ENCODE peak calls at places on chromosomes 6 and 20, in four cellular contexts. T, W, R and S are unnamed samples.

GRCh38 chr6:31614674-31615578 is at the start of gene AIF1:
- DNase-seq in T (no peak), R (peak; percentile 53), W (no peak), S (no peak)

GRCh38 chr6:129089357-129089756 is 206.4 kb downstream of the LAMA2 start:
- DNase-seq in W (no peak), T (no peak), R (no peak), S (no peak)

GRCh38 chr6:117616971-117617765 is 14.9 kb upstream of the GOPC start:
- DNase-seq in R (no peak), T (no peak), W (no peak), S (no peak)

GRCh38 chr6:1613631-1614447 is 4.1 kb downstream of the FOXC1 start:
- DNase-seq in R (no peak), W (no peak), T (no peak), S (peak; percentile 80)

GRCh38 chr20:5065489-5066383 is 54.0 kb downstream of the PCNA start:
- DNase-seq in T (peak; percentile 92), W (no peak), R (peak; percentile 84), S (no peak)

GRCh38 chr20:10469599-10469998 is 34.5 kb downstream of the SLX4IP start:
- DNase-seq in T (peak; percentile 76), R (peak; percentile 77), W (no peak), S (no peak)

GRCh38 chr6:31829633-31830492 is 2.3 kb downstream of the HSPA1B start:
- DNase-seq in T (no peak), W (no peak), R (no peak), S (no peak)

GRCh38 chr6:143595256-143596036 is 82.3 kb upstream of the PHACTR2 start:
- DNase-seq in T (no peak), R (no peak), W (no peak), S (no peak)

GRCh38 chr6:77136086-77136485 is 327.2 kb downstream of the HTR1B start:
- DNase-seq in W (no peak), R (no peak), T (no peak), S (no peak)

GRCh38 chr6:107822154-107823046 is 1.7 kb downstream of the SCML4 start:
- DNase-seq in T (no peak), W (no peak), R (no peak), S (no peak)

GRCh38 chr20:21808863-21809664 is 103.6 kb downstream of the PAX1 start:
- DNase-seq in T (peak; percentile 66), W (peak; percentile 71), R (peak; percentile 31), S (peak; percentile 89)

GRCh38 chr20:44730441-44730840 is 15.2 kb upstream of the KCNK15 start:
- DNase-seq in T (no peak), W (no peak), R (no peak), S (no peak)

GRCh38 chr6:19159087-19159486 is 678.1 kb upstream of the ID4 start:
- DNase-seq in W (no peak), T (no peak), R (no peak), S (no peak)

GRCh38 chr6:116512155-116512559 is 718 bp downstream of the CALHM5 start:
- DNase-seq in R (no peak), T (no peak), W (no peak), S (no peak)

GRCh38 chr6:42532038-42532669 is 31.7 kb upstream of the UBR2 start:
- DNase-seq in W (peak; percentile 77), T (peak; percentile 54), R (peak; percentile 64), S (no peak)

GRCh38 chr6:142013286-142013685 is 119.4 kb upstream of the GJE1 start:
- DNase-seq in W (no peak), R (no peak), T (peak; percentile 15), S (no peak)

GRCh38 chr6:79713701-79714322 is 82.7 kb downstream of the SH3BGRL2 start:
- DNase-seq in T (peak; percentile 1), W (peak; percentile 51), R (peak; percentile 54), S (peak; percentile 54)

DNA sequence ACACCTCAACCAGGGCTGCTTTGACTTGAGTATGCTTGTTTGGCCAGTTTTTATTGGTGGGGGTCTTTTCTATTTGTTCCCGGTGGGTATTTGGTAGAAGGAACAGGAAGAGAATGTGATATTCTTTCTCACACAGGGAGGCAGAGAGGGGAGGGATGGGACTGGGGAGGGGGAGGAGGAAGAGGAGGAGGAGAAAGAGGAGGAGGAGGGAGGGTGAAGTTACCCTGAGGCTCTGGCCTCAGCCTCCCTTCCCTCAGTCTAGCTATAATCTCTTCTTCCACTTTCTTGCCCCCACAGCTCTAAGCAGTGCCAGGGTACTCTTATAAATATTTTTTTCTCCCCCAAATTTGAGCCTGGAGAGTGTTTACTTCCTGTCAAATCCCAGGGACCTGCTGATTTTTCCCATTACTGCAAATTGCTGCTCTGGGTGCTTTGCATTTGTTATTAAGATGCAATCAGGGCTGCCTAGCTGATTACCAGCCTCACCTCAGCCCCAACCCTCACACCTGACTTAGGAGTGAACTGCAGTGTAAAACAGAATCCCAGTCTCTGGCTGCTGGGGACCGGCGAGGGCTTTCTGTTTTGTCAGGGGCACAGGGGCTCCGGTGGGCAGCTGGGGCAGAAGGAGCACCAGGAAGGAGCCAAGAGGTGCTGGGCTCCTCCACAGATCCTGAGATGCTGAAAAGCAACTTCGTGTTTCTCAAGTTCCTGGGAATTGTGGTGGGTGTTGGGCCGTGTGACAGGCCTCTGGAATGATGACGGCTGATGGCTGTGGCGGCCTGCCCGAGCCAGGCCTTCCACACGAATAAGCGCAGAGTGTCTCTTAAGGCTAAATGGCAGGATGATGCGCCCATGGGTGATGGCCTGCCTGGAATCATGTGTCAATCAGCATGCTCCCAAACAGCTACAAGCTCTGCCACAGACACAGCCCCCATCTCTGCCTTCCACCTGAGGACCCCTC is 141.4 kb downstream of the CD83 start:
- DNase-seq in R (no peak), W (no peak), T (no peak), S (no peak)
- TF ChIP-seq JUN in R (no peak), W (no peak), T (no peak), S (no peak)

DNA sequence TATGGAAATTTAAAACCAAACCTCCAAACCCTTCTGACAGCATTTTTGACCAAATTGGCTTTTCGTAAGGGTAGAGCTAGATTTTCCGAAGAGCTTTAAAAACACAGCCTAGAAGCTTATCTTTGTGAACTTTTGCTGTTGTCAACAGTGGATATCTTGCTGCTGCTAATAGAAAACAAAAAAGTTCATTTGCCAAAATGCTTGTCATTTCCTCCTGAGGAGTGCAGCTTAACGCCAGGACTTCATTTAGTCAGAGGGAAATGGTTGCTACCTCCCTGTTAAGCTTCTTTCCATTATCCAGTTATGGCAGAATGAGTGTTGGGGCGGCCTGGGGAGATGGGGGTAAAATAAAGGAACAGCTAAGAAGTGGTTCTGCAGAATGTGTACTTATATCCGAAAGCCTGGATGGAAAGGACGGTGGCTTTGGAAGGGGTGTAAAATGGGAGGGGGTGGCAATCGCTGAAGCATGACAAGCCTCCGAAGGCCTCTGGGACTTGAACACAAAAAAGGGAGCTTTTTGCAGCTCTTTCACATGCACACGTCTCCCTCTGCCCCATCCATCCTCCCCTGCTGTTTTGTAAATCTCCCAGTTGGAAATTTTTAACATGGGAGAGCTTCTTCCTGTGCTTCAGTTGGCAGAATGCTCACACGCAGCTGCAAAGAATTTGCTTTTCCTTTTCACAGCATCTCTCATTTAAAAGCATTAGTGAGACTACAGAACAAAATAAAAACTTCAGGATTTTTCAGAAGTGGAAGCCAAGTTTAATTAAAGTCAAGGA is 22.4 kb downstream of the JARID2 start:
- DNase-seq in W (no peak), R (no peak), T (no peak), S (peak; percentile 33)
- TF ChIP-seq HMGXB4 in W (no peak), R (no peak), T (no peak), S (no peak)

GRCh38 chr20:46260480-46260879 is 47.8 kb downstream of the CDH22 start:
- DNase-seq in W (no peak), T (no peak), R (no peak), S (no peak)

GRCh38 chr20:46257887-46258286 is 50.4 kb downstream of the CDH22 start:
- DNase-seq in W (no peak), R (no peak), T (no peak), S (no peak)

GRCh38 chr20:46261456-46262253 is 46.6 kb downstream of the CDH22 start:
- DNase-seq in T (no peak), W (no peak), R (no peak), S (no peak)

GRCh38 chr20:46260936-46261454 is 47.3 kb downstream of the CDH22 start:
- DNase-seq in W (no peak), R (no peak), T (no peak), S (no peak)

DNA sequence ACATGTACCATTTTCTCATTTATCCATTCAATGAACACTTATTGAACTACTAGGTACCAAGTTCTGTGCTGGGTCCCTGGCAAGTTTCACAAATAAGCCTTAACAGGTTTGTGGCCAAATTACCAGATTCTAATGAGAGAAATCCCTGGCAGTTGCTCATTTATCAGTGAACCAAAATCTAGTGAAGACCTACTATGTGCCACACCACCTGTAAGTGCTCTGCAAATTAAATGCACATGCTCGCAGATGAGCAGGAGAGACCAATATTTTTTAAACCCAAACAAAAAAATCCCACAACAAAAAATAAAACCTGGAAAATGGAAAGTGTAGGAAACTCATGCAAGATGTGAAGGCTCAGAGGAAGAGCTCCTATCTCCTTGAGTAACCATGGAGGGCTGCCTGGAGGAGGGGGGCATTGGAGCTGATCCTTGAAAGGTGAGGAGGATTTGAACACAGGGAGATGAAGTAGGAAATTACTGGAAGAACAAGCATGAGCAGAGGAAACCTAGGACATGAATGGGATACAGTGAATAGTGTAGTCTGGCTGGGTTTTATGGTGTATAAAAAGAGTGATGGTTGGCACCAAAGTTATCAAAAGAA is 48.9 kb downstream of the CDH22 start:
- DNase-seq in W (no peak), T (no peak), R (no peak), S (no peak)
- TF ChIP-seq JUN in W (no peak), T (no peak), R (no peak), S (no peak)

GRCh38 chr6:32943864-32944263 is 3.0 kb upstream of the HLA-DMB start:
- DNase-seq in W (no peak), T (no peak), R (no peak), S (no peak)

GRCh38 chr6:32942555-32942954 is 1.7 kb upstream of the HLA-DMB start:
- DNase-seq in W (no peak), T (no peak), R (no peak), S (no peak)

GRCh38 chr6:32944265-32944664 is 3.4 kb upstream of the HLA-DMB start:
- DNase-seq in W (no peak), R (no peak), T (no peak), S (no peak)

GRCh38 chr6:32940656-32941411 is at the start of gene HLA-DMB:
- DNase-seq in W (no peak), T (peak; percentile 87), R (peak; percentile 49), S (peak; percentile 23)

DNA sequence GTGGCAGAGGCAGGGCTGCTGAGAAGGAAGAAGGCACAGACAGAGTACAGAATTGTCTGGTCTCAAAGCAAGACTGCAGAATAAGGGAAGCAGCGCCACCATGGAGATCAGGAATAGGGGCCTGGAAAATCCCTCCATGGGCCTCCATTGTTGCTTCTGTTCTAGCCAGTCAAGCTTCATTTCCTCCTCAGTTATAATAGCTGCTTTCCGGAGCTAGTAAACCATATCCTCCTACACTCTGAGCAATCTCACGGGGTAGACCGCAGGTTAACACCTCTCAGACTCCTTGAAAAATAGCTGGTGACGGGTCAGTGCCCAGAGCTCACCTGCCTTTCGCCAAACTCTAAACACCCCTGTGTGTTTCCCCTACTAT is 570 bp upstream of the HLA-DMB start:
- DNase-seq in T (no peak), W (no peak), R (no peak), S (no peak)
- TF ChIP-seq HMGXB4 in T (no peak), W (no peak), R (no peak), S (no peak)